ENCODE peak calls at places on chromosomes 11 and 22, in seven cellular contexts. H, T, V, X, Q, A and G are unnamed samples.

GRCh38 chr11:122707111-122707510 is 51.6 kb downstream of the UBASH3B start:
- DNase-seq in H (no peak), T (no peak), V (no peak), X (no peak), Q (no peak), A (no peak), G (no peak)

GRCh38 chr11:14202263-14203173 is 156.5 kb downstream of the RRAS2 start:
- DNase-seq in H (no peak), T (no peak), V (no peak), X (no peak), Q (peak), A (no peak), G (no peak)

GRCh38 chr22:22974156-22974555 is 86.5 kb downstream of the IGLL5 start:
- DNase-seq in H (no peak), T (no peak), V (no peak), X (no peak), Q (no peak), A (no peak), G (no peak)

GRCh38 chr11:61091373-61092279 is 10.7 kb upstream of the CD5 start:
- DNase-seq in H (peak), T (peak), V (no peak), X (no peak), Q (no peak), A (no peak), G (no peak)

GRCh38 chr22:38802671-38803121 is 8.8 kb upstream of the DNAL4 start:
- DNase-seq in H (peak), T (peak), V (peak), X (no peak), Q (no peak), A (peak), G (no peak)

GRCh38 chr11:71266114-71266833 is 13.9 kb upstream of the SHANK2 start:
- DNase-seq in H (no peak), T (no peak), V (no peak), X (no peak), Q (no peak), A (peak), G (no peak)

GRCh38 chr11:128244896-128245295 is 342.5 kb downstream of the ETS1 start:
- DNase-seq in H (no peak), T (no peak), V (no peak), X (no peak), Q (no peak), A (no peak), G (no peak)

GRCh38 chr11:112878228-112878627 is 83.0 kb upstream of the NCAM1 start:
- DNase-seq in H (no peak), T (no peak), V (no peak), X (no peak), Q (no peak), A (no peak), G (no peak)

GRCh38 chr22:41147722-41148121 is 55.3 kb downstream of the EP300 start:
- DNase-seq in H (no peak), T (no peak), V (no peak), X (no peak), Q (no peak), A (no peak), G (no peak)

GRCh38 chr22:50628543-50629134 is 687 bp upstream of the ARSA start:
- DNase-seq in H (no peak), T (no peak), V (no peak), X (no peak), Q (no peak), A (no peak), G (no peak)

GRCh38 chr11:64218628-64219353 is 7.2 kb downstream of the TRPT1 start:
- DNase-seq in H (no peak), T (no peak), V (no peak), X (no peak), Q (no peak), A (no peak), G (no peak)

GRCh38 chr11:12175694-12176241 is 65.4 kb downstream of the MICAL2 start:
- DNase-seq in H (peak), T (peak), V (no peak), X (no peak), Q (peak), A (no peak), G (no peak)

GRCh38 chr11:47186937-47187681 is 875 bp upstream of the PACSIN3 start:
- DNase-seq in H (peak), T (peak), V (peak), X (peak), Q (peak), A (peak), G (no peak)

GRCh38 chr11:11498195-11498594 is 123.6 kb downstream of the GALNT18 start:
- DNase-seq in H (no peak), T (no peak), V (no peak), X (no peak), Q (no peak), A (no peak), G (no peak)

GRCh38 chr22:23691748-23692423 is 1.1 kb downstream of the RGL4 start:
- DNase-seq in H (no peak), T (no peak), V (no peak), X (no peak), Q (no peak), A (no peak), G (no peak)